ENCODE peak calls at places on chromosomes 11 and 22, in ten cellular contexts. B, M, W, U, S, P, E, Q, A and X are unnamed samples.
A peak's percentile ranks its signal among the peaks of the same experiment; 100 is the strongest.

GRCh38 chr11:12829131-12829530 is 154.9 kb downstream of the TEAD1 start:
- DNase-seq in B (no peak), M (no peak), W (no peak), U (no peak), S (no peak), P (no peak), E (peak; percentile 72), Q (no peak), A (no peak), X (no peak)

GRCh38 chr11:2691355-2691761 is 8.4 kb downstream of the KCNQ1OT1 start:
- DNase-seq in B (no peak), M (no peak), W (no peak), U (peak; percentile 12), S (no peak), P (no peak), E (peak; percentile 48), Q (no peak), A (no peak), X (no peak)

GRCh38 chr11:65559951-65560537 is 1.9 kb upstream of the LTBP3 start:
- DNase-seq in B (peak; percentile 63), M (no peak), W (no peak), U (no peak), S (peak; percentile 73), P (peak; percentile 62), E (peak; percentile 64), Q (peak; percentile 53), A (peak; percentile 48), X (no peak)

GRCh38 chr22:10741210-10741609 is 4786.8 kb upstream of the OR11H1 start:
- DNase-seq in B (no peak), M (no peak), W (no peak), U (peak; percentile 59), S (no peak), P (no peak), E (no peak), Q (no peak), A (no peak), X (peak; percentile 22)

GRCh38 chr22:49953027-49953679 is 7.4 kb upstream of the PIM3 start:
- DNase-seq in B (no peak), M (peak; percentile 92), W (no peak), U (no peak), S (no peak), P (no peak), E (no peak), Q (no peak), A (no peak), X (no peak)

GRCh38 chr11:61616443-61616842 is 35.6 kb upstream of the SYT7 start:
- DNase-seq in B (no peak), M (no peak), W (no peak), U (no peak), S (no peak), P (peak; percentile 47), E (no peak), Q (peak; percentile 85), A (no peak), X (no peak)

GRCh38 chr11:95494856-95495255 is 263.9 kb upstream of the SESN3 start:
- DNase-seq in B (no peak), M (no peak), W (no peak), U (no peak), S (no peak), P (no peak), E (no peak), Q (no peak), A (no peak), X (no peak)

GRCh38 chr22:46062232-46062615 is 85.3 kb upstream of the WNT7B start:
- DNase-seq in B (no peak), M (no peak), W (no peak), U (peak; percentile 16), S (no peak), P (no peak), E (no peak), Q (no peak), A (no peak), X (no peak)

GRCh38 chr11:3637201-3637600 is 4.6 kb downstream of the ART5 start:
- DNase-seq in B (no peak), M (no peak), W (no peak), U (peak; percentile 19), S (no peak), P (no peak), E (no peak), Q (no peak), A (no peak), X (no peak)

GRCh38 chr11:124899376-124900145 is 1.9 kb upstream of the ROBO4 start:
- DNase-seq in B (no peak), M (no peak), W (no peak), U (no peak), S (no peak), P (no peak), E (no peak), Q (no peak), A (no peak), X (no peak)

GRCh38 chr11:60700689-60701508 is 1.5 kb downstream of the MS4A8 start:
- DNase-seq in B (peak; percentile 63), M (peak; percentile 40), W (peak; percentile 21), U (no peak), S (peak; percentile 66), P (peak; percentile 7), E (peak; percentile 29), Q (no peak), A (no peak), X (no peak)

GRCh38 chr11:26985941-26986340 is 8.0 kb upstream of the FIBIN start:
- DNase-seq in B (no peak), M (no peak), W (no peak), U (no peak), S (no peak), P (peak; percentile 21), E (no peak), Q (peak; percentile 23), A (no peak), X (no peak)

GRCh38 chr11:65932558-65932919 is 12.7 kb upstream of the TSGA10IP start:
- DNase-seq in B (no peak), M (no peak), W (no peak), U (no peak), S (peak; percentile 75), P (peak; percentile 48), E (no peak), Q (no peak), A (no peak), X (no peak)

GRCh38 chr11:46208803-46209202 is 68.7 kb upstream of the CREB3L1 start:
- DNase-seq in B (no peak), M (no peak), W (no peak), U (no peak), S (no peak), P (no peak), E (no peak), Q (no peak), A (no peak), X (no peak)

GRCh38 chr11:17810736-17811135 is 76.2 kb downstream of the KCNC1 start:
- DNase-seq in B (no peak), M (no peak), W (no peak), U (no peak), S (no peak), P (peak; percentile 66), E (no peak), Q (peak; percentile 52), A (no peak), X (peak; percentile 20)

GRCh38 chr11:62122076-62122475 is 1.7 kb upstream of the INCENP start:
- DNase-seq in B (no peak), M (no peak), W (no peak), U (no peak), S (peak; percentile 56), P (no peak), E (peak; percentile 25), Q (no peak), A (no peak), X (no peak)

GRCh38 chr11:114147389-114148382 is 88.2 kb downstream of the ZBTB16 start:
- DNase-seq in B (no peak), M (peak; percentile 57), W (no peak), U (peak; percentile 57), S (peak; percentile 96), P (peak; percentile 55), E (no peak), Q (no peak), A (no peak), X (peak; percentile 20)

GRCh38 chr11:134637091-134638015 is 225.3 kb upstream of the B3GAT1 start:
- DNase-seq in B (peak; percentile 4), M (no peak), W (no peak), U (no peak), S (no peak), P (no peak), E (no peak), Q (no peak), A (no peak), X (no peak)
- H3K9me3 ChIP-seq in B (no peaks in the 10 kb centered on the region), M (no peaks in the 10 kb centered on the region), W (no peaks in the 10 kb centered on the region), U (no peaks in the 10 kb centered on the region), S (no peaks in the 10 kb centered on the region), P (no peaks in the 10 kb centered on the region), E (no peaks in the 10 kb centered on the region), Q (peaks cover 63% of the 10 kb centered on the region), A (no peaks in the 10 kb centered on the region), X (no peaks in the 10 kb centered on the region)

GRCh38 chr11:122754553-122755322 is 83.6 kb upstream of the CRTAM start:
- DNase-seq in B (no peak), M (no peak), W (no peak), U (no peak), S (peak; percentile 59), P (peak; percentile 30), E (peak; percentile 24), Q (no peak), A (no peak), X (no peak)
- TF ChIP-seq CTCF in B (no peak), M (no peak), W (no peak), U (peak; percentile 27), S (peak; percentile 73), P (peak; percentile 60), E (peak; percentile 65), Q (peak; percentile 20), A (peak; percentile 25), X (peak; percentile 46)

DNA sequence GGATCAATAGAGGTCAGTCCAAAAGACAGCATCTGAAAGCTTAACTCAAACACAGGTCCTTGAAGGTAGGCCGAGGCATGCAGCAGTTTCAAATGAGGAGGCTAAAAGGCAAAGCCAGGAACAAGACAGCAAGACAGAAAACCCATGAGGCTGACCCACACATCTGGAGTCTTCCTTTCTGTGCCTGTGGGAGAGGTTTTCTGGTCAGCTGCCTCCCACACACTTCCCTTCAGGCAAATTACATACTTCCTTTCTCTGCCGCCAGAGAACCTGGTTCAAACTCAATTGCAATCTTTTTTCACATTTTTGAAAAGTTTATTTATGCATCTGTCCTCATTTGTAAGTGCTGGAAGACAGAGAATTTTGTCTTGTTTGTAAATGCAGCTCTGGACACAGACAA is 29.8 kb upstream of the CRTAM start:
- DNase-seq in B (no peak), M (no peak), W (no peak), U (no peak), S (peak; percentile 90), P (peak; percentile 78), E (no peak), Q (peak; percentile 73), A (peak; percentile 41), X (no peak)
- H3K9me3 ChIP-seq in B (no peaks in the 10 kb centered on the region), M (no peaks in the 10 kb centered on the region), W (no peaks in the 10 kb centered on the region), U (no peaks in the 10 kb centered on the region), S (no peaks in the 10 kb centered on the region), P (no peaks in the 10 kb centered on the region), E (no peaks in the 10 kb centered on the region), Q (no peaks in the 10 kb centered on the region), A (no peaks in the 10 kb centered on the region), X (no peaks in the 10 kb centered on the region)

DNA sequence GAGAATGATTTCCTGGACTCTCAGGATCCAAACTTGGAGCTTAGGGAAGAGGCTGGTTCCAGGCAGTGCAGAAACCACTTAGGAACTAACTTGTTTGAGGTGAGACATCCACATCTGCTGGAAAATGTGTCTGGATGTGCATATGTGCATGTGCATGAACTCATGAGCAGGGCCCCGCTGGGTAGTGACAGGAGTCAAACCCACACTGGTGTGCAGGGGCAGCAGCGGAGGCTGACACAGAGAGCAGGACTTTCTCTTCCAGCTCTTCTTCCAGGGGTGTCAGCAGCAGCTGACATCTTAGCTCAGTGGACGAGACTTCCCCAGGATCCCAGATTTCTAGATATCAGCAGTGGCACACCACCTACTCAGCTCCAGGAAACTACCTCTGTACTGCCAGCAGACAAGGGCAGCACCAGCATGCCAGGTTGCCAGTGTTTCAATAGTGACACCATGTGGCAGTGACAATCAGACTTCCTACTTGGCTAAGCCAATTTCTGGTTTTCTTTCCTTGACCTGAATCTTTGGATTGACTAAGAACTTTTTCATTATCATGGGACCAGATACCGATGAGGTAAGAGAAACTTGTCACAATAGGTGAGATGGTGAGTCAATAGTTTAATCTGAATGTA is 227.5 kb upstream of the ZC3H12C start:
- DNase-seq in B (peak; percentile 21), M (no peak), W (no peak), U (no peak), S (peak; percentile 58), P (no peak), E (no peak), Q (no peak), A (no peak), X (no peak)
- TF ChIP-seq CTCF in B (peak; percentile 23), M (no peak), W (no peak), U (no peak), S (peak; percentile 62), P (no peak), E (peak; percentile 33), Q (no peak), A (peak; percentile 40), X (peak; percentile 47)